ENCODE peak calls at places on chromosomes 12 and 14, in nine cellular contexts. F is GM13977, G is A549, Q is Calu3, H is left ventricle myocardium inferior, L is endodermal cell, E is GM13976, Z is mucosa of descending colon, J is AG10803. N is an unnamed sample.

GRCh38 chr14:29892327-29892726 is 35.3 kb downstream of the PRKD1 start:
- DNase-seq in F (no peak), G (peak), Q (no peak), H (no peak), L (no peak), E (no peak), Z (no peak), J (peak), N (no peak)

GRCh38 chr14:95102678-95103039 is 54.7 kb downstream of the DICER1 start:
- DNase-seq in F (no peak), G (no peak), Q (no peak), H (no peak), L (no peak), E (no peak), Z (no peak), J (no peak), N (no peak)

GRCh38 chr14:72723741-72724530 is 170.0 kb downstream of the DPF3 start:
- DNase-seq in F (no peak), G (no peak), Q (no peak), H (no peak), L (no peak), E (no peak), Z (no peak), J (peak), N (no peak)

GRCh38 chr14:59964251-59965007 is 44.5 kb downstream of the LRRC9 start:
- DNase-seq in F (no peak), G (no peak), Q (no peak), H (no peak), L (peak), E (no peak), Z (no peak), J (no peak), N (no peak)

GRCh38 chr14:63032056-63032455 is 13.2 kb downstream of the KCNH5 start:
- DNase-seq in F (no peak), G (no peak), Q (no peak), H (no peak), L (no peak), E (no peak), Z (no peak), J (no peak), N (no peak)

GRCh38 chr12:4825139-4825858 is 84.4 kb upstream of the KCNA1 start:
- DNase-seq in F (no peak), G (no peak), Q (no peak), H (no peak), L (no peak), E (no peak), Z (no peak), J (no peak), N (no peak)

GRCh38 chr14:75196468-75196867 is 20.1 kb upstream of the TMED10 start:
- DNase-seq in F (no peak), G (no peak), Q (peak), H (no peak), L (peak), E (no peak), Z (peak), J (no peak), N (no peak)

GRCh38 chr14:76876076-76876475 is 49.9 kb downstream of the LRRC74A start:
- DNase-seq in F (peak), G (peak), Q (peak), H (peak), L (peak), E (peak), Z (peak), J (peak), N (peak)

GRCh38 chr12:89648211-89648930 is 60.3 kb downstream of the ATP2B1 start:
- DNase-seq in F (no peak), G (no peak), Q (no peak), H (no peak), L (peak), E (no peak), Z (no peak), J (no peak), N (no peak)

GRCh38 chr14:71105177-71105576 is 197.9 kb downstream of the PCNX1 start:
- DNase-seq in F (no peak), G (no peak), Q (no peak), H (no peak), L (no peak), E (no peak), Z (no peak), J (no peak), N (no peak)

GRCh38 chr14:22159968-22160367 is 429.1 kb downstream of the DAD1 start:
- DNase-seq in F (no peak), G (no peak), Q (no peak), H (no peak), L (no peak), E (no peak), Z (no peak), J (no peak), N (no peak)

GRCh38 chr12:28958553-28959195 is 190.4 kb upstream of the FAR2 start:
- DNase-seq in F (no peak), G (no peak), Q (no peak), H (no peak), L (no peak), E (no peak), Z (no peak), J (peak), N (no peak)

GRCh38 chr14:35909675-35910074 is 83.5 kb downstream of the BRMS1L start:
- DNase-seq in F (no peak), G (no peak), Q (no peak), H (no peak), L (no peak), E (no peak), Z (no peak), J (no peak), N (no peak)

GRCh38 chr14:54692261-54692861 is 125.4 kb downstream of the SAMD4A start:
- DNase-seq in F (no peak), G (no peak), Q (no peak), H (no peak), L (no peak), E (no peak), Z (no peak), J (no peak), N (no peak)

GRCh38 chr12:106416273-106416672 is 58.7 kb downstream of the POLR3B start:
- DNase-seq in F (no peak), G (no peak), Q (no peak), H (no peak), L (no peak), E (no peak), Z (no peak), J (peak), N (no peak)

DNA sequence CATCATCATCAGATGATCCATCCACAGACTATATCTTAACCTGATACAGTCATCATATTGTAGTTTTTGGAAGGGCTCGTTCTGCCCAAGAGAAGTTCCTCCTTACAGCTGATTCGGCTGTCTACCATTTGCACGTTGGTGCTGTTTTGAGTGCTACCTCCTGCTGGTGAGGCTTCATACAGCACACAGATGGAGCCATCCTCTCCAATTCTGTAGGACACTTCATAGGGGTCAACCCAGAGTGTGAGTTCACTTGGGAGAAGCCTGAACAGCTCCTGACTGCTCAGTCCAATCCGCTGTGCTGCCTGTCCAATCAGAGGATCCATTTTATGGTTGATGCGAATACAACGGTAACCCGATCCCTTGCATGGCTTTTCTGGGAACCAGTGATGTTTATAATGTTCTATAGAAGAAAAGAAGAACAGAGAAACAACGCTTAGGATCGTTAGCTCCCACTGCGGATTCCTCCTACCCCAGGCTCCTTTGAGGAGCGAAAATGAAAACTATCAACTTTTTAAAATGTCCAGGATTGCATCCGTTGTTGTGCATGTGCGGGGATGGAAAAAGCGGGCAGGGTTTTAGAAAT is 1.5 kb downstream of the BTG1 start:
- DNase-seq in F (peak), G (peak), Q (peak), H (peak), L (peak), E (no peak), Z (peak), J (peak), N (peak)
- TF ChIP-seq CTCF in F (peak), G (peak), Q (peak), H (peak), L (peak), E (peak), Z (peak), J (peak), N (peak)

DNA sequence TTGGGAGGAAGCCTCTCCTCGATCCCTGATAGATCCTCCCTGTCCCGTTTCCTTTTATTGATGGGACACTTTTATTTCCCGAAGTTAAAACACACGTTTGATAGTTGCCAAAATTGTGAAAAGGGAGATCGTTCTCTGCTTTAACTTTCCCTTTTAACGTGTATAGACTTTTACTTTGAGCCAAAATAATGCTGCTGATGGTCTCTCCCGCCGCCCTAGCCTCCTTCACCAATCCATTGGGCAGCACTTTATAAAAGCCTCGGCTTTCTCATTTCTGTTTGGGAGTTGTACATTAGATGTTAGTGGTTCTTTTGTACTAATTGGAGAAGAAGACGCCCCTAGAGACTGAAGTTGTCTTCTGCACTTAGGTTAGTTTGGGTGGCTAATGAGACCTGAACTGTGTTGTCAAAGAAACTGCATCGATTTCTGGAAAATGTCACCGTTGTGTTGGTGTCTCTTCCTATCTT is 1.4 kb downstream of the TMTC2 start:
- DNase-seq in F (no peak), G (peak), Q (no peak), H (no peak), L (no peak), E (peak), Z (no peak), J (peak), N (no peak)
- TF ChIP-seq CTCF in F (peak), G (no peak), Q (no peak), H (no peak), L (peak), E (no peak), Z (no peak), J (peak), N (peak)

GRCh38 chr12:118332511-118332910 is 40.2 kb downstream of the TAOK3 start:
- DNase-seq in F (no peak), G (no peak), Q (no peak), H (no peak), L (no peak), E (no peak), Z (no peak), J (no peak), N (no peak)

GRCh38 chr12:118330421-118331018 is 42.2 kb downstream of the TAOK3 start:
- DNase-seq in F (peak), G (no peak), Q (no peak), H (no peak), L (no peak), E (peak), Z (no peak), J (peak), N (no peak)

GRCh38 chr12:118328486-118329340 is 44.0 kb downstream of the TAOK3 start:
- DNase-seq in F (no peak), G (no peak), Q (no peak), H (no peak), L (no peak), E (no peak), Z (no peak), J (no peak), N (no peak)

GRCh38 chr12:118327381-118327780 is 45.3 kb downstream of the TAOK3 start:
- DNase-seq in F (no peak), G (no peak), Q (no peak), H (no peak), L (no peak), E (no peak), Z (no peak), J (no peak), N (no peak)

GRCh38 chr12:118326971-118327370 is 45.7 kb downstream of the TAOK3 start:
- DNase-seq in F (no peak), G (no peak), Q (no peak), H (no peak), L (no peak), E (no peak), Z (no peak), J (peak), N (no peak)
- TF ChIP-seq CTCF in F (no peak), G (no peak), Q (no peak), H (no peak), L (no peak), E (no peak), Z (no peak), J (no peak), N (no peak)

GRCh38 chr12:14238224-14238792 is 127.2 kb upstream of the ATF7IP start:
- DNase-seq in F (no peak), G (peak), Q (no peak), H (no peak), L (no peak), E (no peak), Z (no peak), J (peak), N (no peak)

GRCh38 chr12:14240873-14241220 is 124.6 kb upstream of the ATF7IP start:
- DNase-seq in F (no peak), G (no peak), Q (no peak), H (no peak), L (no peak), E (no peak), Z (no peak), J (no peak), N (no peak)

GRCh38 chr12:14243941-14244340 is 121.5 kb upstream of the ATF7IP start:
- DNase-seq in F (no peak), G (no peak), Q (no peak), H (no peak), L (no peak), E (no peak), Z (no peak), J (no peak), N (no peak)

GRCh38 chr12:14239935-14240872 is 125.3 kb upstream of the ATF7IP start:
- DNase-seq in F (peak), G (no peak), Q (peak), H (no peak), L (peak), E (peak), Z (peak), J (no peak), N (no peak)

GRCh38 chr12:14239350-14239934 is 126.0 kb upstream of the ATF7IP start:
- DNase-seq in F (peak), G (peak), Q (peak), H (no peak), L (peak), E (peak), Z (no peak), J (peak), N (peak)
- TF ChIP-seq CTCF in F (peak), G (no peak), Q (peak), H (no peak), L (peak), E (peak), Z (no peak), J (peak), N (peak)